ENCODE peak calls at places on chromosomes 5 and 9, in ten cellular contexts. K, R, A, U, V, J, Z, X, O and S are unnamed samples.

GRCh38 chr9:69121155-69122085 is 52.7 kb upstream of the TJP2 start:
- DNase-seq in K (peak), R (peak), A (no peak), U (peak), V (no peak), J (peak), Z (no peak), X (peak), O (no peak), S (no peak)

GRCh38 chr5:138138949-138139775 is at the start of gene NME5:
- DNase-seq in K (no peak), R (peak), A (peak), U (peak), V (no peak), J (peak), Z (peak), X (peak), O (peak), S (no peak)

GRCh38 chr5:135386096-135386495 is 12.9 kb downstream of the MACROH2A1 start:
- DNase-seq in K (no peak), R (no peak), A (no peak), U (no peak), V (no peak), J (no peak), Z (peak), X (no peak), O (no peak), S (no peak)

GRCh38 chr5:40716000-40716399 is 36.3 kb downstream of the PTGER4 start:
- DNase-seq in K (no peak), R (no peak), A (no peak), U (peak), V (no peak), J (no peak), Z (no peak), X (no peak), O (no peak), S (no peak)

GRCh38 chr5:150489358-150490295 is 18.3 kb upstream of the NDST1 start:
- DNase-seq in K (no peak), R (no peak), A (no peak), U (peak), V (no peak), J (no peak), Z (peak), X (no peak), O (peak), S (no peak)

GRCh38 chr9:13860019-13860418 is 453.9 kb downstream of the NFIB start:
- DNase-seq in K (no peak), R (no peak), A (no peak), U (peak), V (no peak), J (no peak), Z (peak), X (no peak), O (no peak), S (no peak)

GRCh38 chr5:179344301-179345178 is 721 bp downstream of the ADAMTS2 start:
- DNase-seq in K (no peak), R (no peak), A (no peak), U (peak), V (no peak), J (no peak), Z (no peak), X (no peak), O (no peak), S (no peak)

GRCh38 chr5:56588636-56589485 is 226.5 kb upstream of the MAP3K1 start:
- DNase-seq in K (peak), R (no peak), A (no peak), U (no peak), V (no peak), J (peak), Z (no peak), X (no peak), O (no peak), S (no peak)

GRCh38 chr9:130847306-130848217 is 12.5 kb downstream of the ABL1 start:
- DNase-seq in K (no peak), R (no peak), A (no peak), U (peak), V (peak), J (peak), Z (peak), X (no peak), O (peak), S (peak)

GRCh38 chr5:93800988-93801811 is 59.8 kb upstream of the POU5F2 start:
- DNase-seq in K (no peak), R (peak), A (no peak), U (peak), V (no peak), J (no peak), Z (peak), X (peak), O (peak), S (no peak)

GRCh38 chr9:108662090-108662875 is 193.5 kb downstream of the ACTL7B start:
- DNase-seq in K (no peak), R (no peak), A (no peak), U (no peak), V (peak), J (no peak), Z (no peak), X (no peak), O (no peak), S (no peak)

GRCh38 chr5:144460608-144461007 is 289.9 kb downstream of the KCTD16 start:
- DNase-seq in K (no peak), R (no peak), A (no peak), U (no peak), V (no peak), J (no peak), Z (no peak), X (no peak), O (peak), S (no peak)

GRCh38 chr9:99076483-99077171 is 28.3 kb upstream of the TGFBR1 start:
- DNase-seq in K (peak), R (no peak), A (no peak), U (no peak), V (no peak), J (peak), Z (no peak), X (no peak), O (no peak), S (no peak)

GRCh38 chr5:68252678-68253520 is 37.3 kb downstream of the PIK3R1 start:
- DNase-seq in K (peak), R (peak), A (no peak), U (peak), V (no peak), J (peak), Z (peak), X (peak), O (peak), S (no peak)

GRCh38 chr5:176866913-176867312 is 32.2 kb downstream of the HK3 start:
- DNase-seq in K (no peak), R (no peak), A (no peak), U (no peak), V (no peak), J (no peak), Z (no peak), X (no peak), O (no peak), S (no peak)

GRCh38 chr5:42950466-42951168 is 89.5 kb downstream of the ANXA2R start:
- DNase-seq in K (peak), R (peak), A (no peak), U (peak), V (peak), J (peak), Z (peak), X (no peak), O (peak), S (peak)

GRCh38 chr5:158301186-158301585 is 442.2 kb upstream of the CLINT1 start:
- DNase-seq in K (no peak), R (no peak), A (no peak), U (peak), V (no peak), J (no peak), Z (no peak), X (no peak), O (no peak), S (no peak)

GRCh38 chr5:109656829-109657228 is 32.9 kb upstream of the MAN2A1 start:
- DNase-seq in K (peak), R (no peak), A (no peak), U (peak), V (peak), J (peak), Z (peak), X (no peak), O (peak), S (peak)

GRCh38 chr5:78008356-78008967 is 232.3 kb upstream of the TBCA start:
- DNase-seq in K (no peak), R (peak), A (no peak), U (peak), V (no peak), J (no peak), Z (peak), X (no peak), O (peak), S (no peak)

GRCh38 chr9:10238087-10238486 is 374.7 kb downstream of the PTPRD start:
- DNase-seq in K (no peak), R (no peak), A (no peak), U (peak), V (no peak), J (no peak), Z (no peak), X (no peak), O (no peak), S (no peak)

GRCh38 chr5:179620703-179621350 is 2.6 kb downstream of the HNRNPH1 start:
- DNase-seq in K (no peak), R (no peak), A (no peak), U (no peak), V (no peak), J (no peak), Z (no peak), X (no peak), O (peak), S (no peak)

GRCh38 chr5:88092938-88093635 is 175.6 kb downstream of the TMEM161B start:
- DNase-seq in K (no peak), R (no peak), A (no peak), U (no peak), V (no peak), J (no peak), Z (no peak), X (no peak), O (no peak), S (no peak)

GRCh38 chr5:147743686-147744332 is 38.7 kb downstream of the JAKMIP2 start:
- DNase-seq in K (no peak), R (no peak), A (no peak), U (peak), V (no peak), J (no peak), Z (no peak), X (peak), O (no peak), S (no peak)

GRCh38 chr5:87002485-87002884 is 265.2 kb upstream of the RASA1 start:
- DNase-seq in K (no peak), R (no peak), A (no peak), U (peak), V (no peak), J (no peak), Z (peak), X (no peak), O (no peak), S (no peak)

GRCh38 chr5:147752033-147752432 is 30.5 kb downstream of the JAKMIP2 start:
- DNase-seq in K (no peak), R (no peak), A (no peak), U (no peak), V (no peak), J (no peak), Z (no peak), X (no peak), O (no peak), S (no peak)

GRCh38 chr9:124392855-124393460 is 22.3 kb downstream of the PSMB7 start:
- DNase-seq in K (no peak), R (peak), A (no peak), U (peak), V (no peak), J (no peak), Z (peak), X (peak), O (peak), S (no peak)
- TF ChIP-seq CTCF in K (no peak), R (no peak), A (peak), U (peak), V (no peak), J (no peak), Z (peak), X (peak), O (peak), S (no peak)

GRCh38 chr9:2955616-2956015 is 111.7 kb upstream of the PUM3 start:
- DNase-seq in K (no peak), R (no peak), A (no peak), U (peak), V (no peak), J (no peak), Z (no peak), X (no peak), O (no peak), S (no peak)
- TF ChIP-seq CTCF in K (no peak), R (no peak), A (no peak), U (no peak), V (no peak), J (no peak), Z (no peak), X (no peak), O (no peak), S (no peak)

GRCh38 chr5:108061941-108062340 is 320.0 kb downstream of the FBXL17 start:
- DNase-seq in K (no peak), R (no peak), A (no peak), U (peak), V (no peak), J (no peak), Z (peak), X (no peak), O (peak), S (no peak)

GRCh38 chr5:108054349-108054748 is 327.5 kb downstream of the FBXL17 start:
- DNase-seq in K (no peak), R (no peak), A (no peak), U (no peak), V (no peak), J (no peak), Z (no peak), X (no peak), O (no peak), S (no peak)

GRCh38 chr5:108059334-108059733 is 322.6 kb downstream of the FBXL17 start:
- DNase-seq in K (no peak), R (no peak), A (no peak), U (no peak), V (no peak), J (no peak), Z (no peak), X (no peak), O (no peak), S (no peak)

GRCh38 chr5:108060340-108060739 is 321.6 kb downstream of the FBXL17 start:
- DNase-seq in K (no peak), R (no peak), A (no peak), U (no peak), V (no peak), J (no peak), Z (no peak), X (no peak), O (no peak), S (no peak)
- TF ChIP-seq CTCF in K (no peak), R (no peak), A (peak), U (no peak), V (no peak), J (no peak), Z (no peak), X (no peak), O (no peak), S (no peak)

GRCh38 chr5:149265559-149265958 is 6.1 kb upstream of the AFAP1L1 start:
- DNase-seq in K (no peak), R (peak), A (no peak), U (peak), V (no peak), J (peak), Z (no peak), X (no peak), O (peak), S (no peak)
- TF ChIP-seq CTCF in K (no peak), R (peak), A (peak), U (peak), V (no peak), J (peak), Z (peak), X (peak), O (peak), S (no peak)

GRCh38 chr5:170570492-170570891 is 66.7 kb downstream of the KCNIP1 start:
- DNase-seq in K (no peak), R (peak), A (no peak), U (no peak), V (no peak), J (no peak), Z (no peak), X (peak), O (no peak), S (no peak)

GRCh38 chr5:170573119-170573518 is 69.3 kb downstream of the KCNIP1 start:
- DNase-seq in K (no peak), R (no peak), A (no peak), U (no peak), V (peak), J (no peak), Z (no peak), X (no peak), O (no peak), S (no peak)

GRCh38 chr5:170572453-170572852 is 68.6 kb downstream of the KCNIP1 start:
- DNase-seq in K (no peak), R (peak), A (no peak), U (no peak), V (no peak), J (no peak), Z (no peak), X (no peak), O (peak), S (no peak)

GRCh38 chr5:170571331-170571731 is 67.5 kb downstream of the KCNIP1 start:
- DNase-seq in K (no peak), R (peak), A (no peak), U (peak), V (no peak), J (no peak), Z (peak), X (no peak), O (peak), S (no peak)

DNA sequence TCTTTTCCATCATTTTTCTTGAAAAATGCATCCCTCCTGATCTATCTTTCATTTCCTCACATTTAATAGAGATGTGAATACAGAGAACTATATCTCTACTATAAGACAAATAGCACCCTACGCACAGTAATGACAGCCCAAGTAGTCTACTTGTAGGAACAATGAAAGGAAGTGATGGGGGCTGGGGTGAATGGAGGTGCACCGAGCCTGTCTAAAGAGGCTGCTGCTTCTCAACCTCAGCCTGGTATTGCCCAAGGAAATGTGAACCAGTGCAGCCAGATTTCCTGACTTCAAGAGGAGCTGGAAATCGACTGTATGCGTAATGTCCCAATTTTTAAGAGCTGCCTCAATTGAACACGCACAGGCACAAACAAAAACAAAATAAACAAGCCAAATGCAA is 68.1 kb downstream of the KCNIP1 start:
- DNase-seq in K (no peak), R (peak), A (no peak), U (no peak), V (no peak), J (no peak), Z (no peak), X (no peak), O (no peak), S (no peak)
- TF ChIP-seq CTCF in K (no peak), R (no peak), A (no peak), U (no peak), V (no peak), J (no peak), Z (no peak), X (no peak), O (no peak), S (no peak)

DNA sequence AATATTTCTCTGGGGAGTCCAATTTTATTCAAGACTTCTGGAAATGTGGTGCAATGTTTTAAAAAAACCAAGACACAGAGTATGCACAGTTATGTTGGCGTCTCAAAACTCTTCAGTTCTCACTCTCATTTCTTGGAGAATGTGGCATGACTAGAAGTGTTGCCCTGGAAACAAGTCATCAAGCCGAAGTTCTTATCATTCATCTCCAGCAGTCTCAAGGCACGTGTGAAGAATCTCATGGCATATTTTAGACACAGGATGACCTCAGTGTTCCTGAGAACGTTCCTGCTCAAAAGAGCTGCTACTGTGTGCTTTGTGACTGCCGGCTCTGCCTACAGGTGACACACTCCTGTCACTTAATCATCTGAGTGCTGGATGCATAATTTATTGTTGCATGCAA is 147.4 kb upstream of the IRX4 start:
- DNase-seq in K (no peak), R (no peak), A (no peak), U (no peak), V (no peak), J (no peak), Z (no peak), X (no peak), O (no peak), S (no peak)
- TF ChIP-seq CTCF in K (no peak), R (no peak), A (no peak), U (no peak), V (no peak), J (no peak), Z (no peak), X (no peak), O (no peak), S (no peak)